ENCODE peak calls at places on chromosome 4, in ten cellular contexts. W, H, L, G, C, U, Y, I, F and V are unnamed samples.

GRCh38 chr4:69727412-69727811 is 33.0 kb downstream of the SULT1B1 start:
- DNase-seq in W (no peak), H (no peak), L (no peak), G (peak; percentile 51), C (no peak), U (no peak), Y (no peak), I (no peak), F (no peak), V (no peak)

GRCh38 chr4:4666693-4667642 is 125.1 kb upstream of the STX18 start:
- DNase-seq in W (no peak), H (peak; percentile 29), L (no peak), G (no peak), C (peak; percentile 26), U (no peak), Y (no peak), I (no peak), F (no peak), V (no peak)

GRCh38 chr4:109752545-109752944 is 22.7 kb upstream of the PLA2G12A start:
- DNase-seq in W (no peak), H (no peak), L (no peak), G (no peak), C (no peak), U (no peak), Y (no peak), I (no peak), F (no peak), V (no peak)

GRCh38 chr4:42568610-42569207 is 88.2 kb downstream of the ATP8A1 start:
- DNase-seq in W (peak; percentile 81), H (peak; percentile 78), L (peak; percentile 42), G (peak; percentile 74), C (peak; percentile 79), U (peak; percentile 65), Y (peak; percentile 73), I (no peak), F (peak; percentile 69), V (peak; percentile 80)

GRCh38 chr4:7654550-7655266 is 220.0 kb upstream of the PSAPL1 start:
- DNase-seq in W (no peak), H (no peak), L (peak; percentile 40), G (no peak), C (no peak), U (no peak), Y (no peak), I (no peak), F (no peak), V (no peak)

GRCh38 chr4:118829107-118829506 is 6.8 kb downstream of the SEC24D start:
- DNase-seq in W (no peak), H (no peak), L (no peak), G (no peak), C (no peak), U (no peak), Y (no peak), I (no peak), F (no peak), V (no peak)

GRCh38 chr4:92387459-92388069 is 83.8 kb downstream of the GRID2 start:
- DNase-seq in W (no peak), H (peak; percentile 74), L (no peak), G (peak; percentile 50), C (no peak), U (peak; percentile 53), Y (peak; percentile 3), I (no peak), F (peak; percentile 16), V (peak; percentile 66)

GRCh38 chr4:1462768-1463075 is 56.5 kb upstream of the NKX1-1 start:
- DNase-seq in W (no peak), H (no peak), L (no peak), G (no peak), C (no peak), U (no peak), Y (no peak), I (peak; percentile 60), F (no peak), V (no peak)

GRCh38 chr4:189773909-189774308 is 166.8 kb upstream of the FRG1 start:
- DNase-seq in W (no peak), H (no peak), L (no peak), G (no peak), C (no peak), U (peak; percentile 13), Y (no peak), I (no peak), F (peak; percentile 1), V (peak; percentile 3)

GRCh38 chr4:128241425-128241913 is 46.1 kb downstream of the PGRMC2 start:
- DNase-seq in W (peak; percentile 59), H (peak; percentile 99), L (no peak), G (peak; percentile 98), C (no peak), U (peak; percentile 99), Y (no peak), I (no peak), F (peak; percentile 91), V (peak; percentile 96)

GRCh38 chr4:22003878-22004277 is 55.3 kb upstream of the KCNIP4 start:
- DNase-seq in W (no peak), H (no peak), L (no peak), G (no peak), C (no peak), U (no peak), Y (no peak), I (no peak), F (peak; percentile 11), V (no peak)

GRCh38 chr4:19689511-19689910 is 562.2 kb upstream of the SLIT2 start:
- DNase-seq in W (no peak), H (peak; percentile 47), L (no peak), G (peak; percentile 41), C (no peak), U (peak; percentile 75), Y (no peak), I (no peak), F (peak; percentile 79), V (peak; percentile 75)

GRCh38 chr4:14334166-14334565 is 668.1 kb upstream of the CPEB2 start:
- DNase-seq in W (no peak), H (no peak), L (no peak), G (no peak), C (no peak), U (no peak), Y (no peak), I (no peak), F (peak; percentile 3), V (no peak)

GRCh38 chr4:53994382-53994781 is 70.0 kb downstream of the CHIC2 start:
- DNase-seq in W (no peak), H (no peak), L (no peak), G (no peak), C (no peak), U (no peak), Y (no peak), I (no peak), F (no peak), V (no peak)

GRCh38 chr4:39228377-39228776 is 46.0 kb downstream of the WDR19 start:
- DNase-seq in W (no peak), H (no peak), L (no peak), G (no peak), C (no peak), U (no peak), Y (no peak), I (no peak), F (no peak), V (no peak)

GRCh38 chr4:600850-601515 is 24.4 kb upstream of the PDE6B start:
- DNase-seq in W (no peak), H (no peak), L (no peak), G (peak; percentile 32), C (no peak), U (no peak), Y (no peak), I (no peak), F (no peak), V (peak; percentile 23)

DNA sequence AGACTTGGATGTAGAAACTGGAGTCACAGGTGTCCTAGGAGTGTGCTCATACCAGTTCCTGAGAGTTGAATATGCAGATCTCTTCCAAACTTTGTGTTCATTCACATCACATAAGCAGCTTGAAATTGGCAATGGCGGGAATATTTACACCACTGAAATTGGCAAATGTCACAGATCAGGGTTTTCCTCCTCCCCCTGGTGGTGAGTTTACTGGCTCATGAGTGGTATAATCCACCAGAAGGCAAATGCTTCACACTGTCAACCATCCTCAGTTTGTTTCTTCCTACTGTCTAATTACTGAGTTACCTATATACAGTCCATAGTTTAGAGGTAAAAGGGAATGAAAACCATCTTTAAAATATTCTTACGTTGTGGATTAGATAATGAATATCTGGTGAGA is 193.3 kb upstream of the BANK1 start:
- DNase-seq in W (peak; percentile 18), H (no peak), L (no peak), G (peak; percentile 10), C (no peak), U (no peak), Y (no peak), I (no peak), F (no peak), V (no peak)
- TF ChIP-seq CTCF in W (peak; percentile 54), H (peak; percentile 13), L (peak; percentile 6), G (peak; percentile 24), C (no peak), U (peak; percentile 21), Y (no peak), I (peak; percentile 18), F (peak; percentile 38), V (peak; percentile 30)

GRCh38 chr4:85778809-85779124 is 303.8 kb downstream of the ARHGAP24 start:
- DNase-seq in W (no peak), H (peak; percentile 64), L (no peak), G (peak; percentile 55), C (no peak), U (peak; percentile 38), Y (no peak), I (no peak), F (peak; percentile 40), V (peak; percentile 74)
- H3K4me3 ChIP-seq in W (no peak overlapping the region), H (peak overlapping the region; percentile 59), L (peak overlapping the region; percentile 45), G (peak overlapping the region; percentile 69), C (peak overlapping the region; percentile 25), U (peak overlapping the region; percentile 100), Y (peak overlapping the region; percentile 37), I (peak overlapping the region; percentile 17), F (peak overlapping the region; percentile 60), V (peak overlapping the region; percentile 61)

DNA sequence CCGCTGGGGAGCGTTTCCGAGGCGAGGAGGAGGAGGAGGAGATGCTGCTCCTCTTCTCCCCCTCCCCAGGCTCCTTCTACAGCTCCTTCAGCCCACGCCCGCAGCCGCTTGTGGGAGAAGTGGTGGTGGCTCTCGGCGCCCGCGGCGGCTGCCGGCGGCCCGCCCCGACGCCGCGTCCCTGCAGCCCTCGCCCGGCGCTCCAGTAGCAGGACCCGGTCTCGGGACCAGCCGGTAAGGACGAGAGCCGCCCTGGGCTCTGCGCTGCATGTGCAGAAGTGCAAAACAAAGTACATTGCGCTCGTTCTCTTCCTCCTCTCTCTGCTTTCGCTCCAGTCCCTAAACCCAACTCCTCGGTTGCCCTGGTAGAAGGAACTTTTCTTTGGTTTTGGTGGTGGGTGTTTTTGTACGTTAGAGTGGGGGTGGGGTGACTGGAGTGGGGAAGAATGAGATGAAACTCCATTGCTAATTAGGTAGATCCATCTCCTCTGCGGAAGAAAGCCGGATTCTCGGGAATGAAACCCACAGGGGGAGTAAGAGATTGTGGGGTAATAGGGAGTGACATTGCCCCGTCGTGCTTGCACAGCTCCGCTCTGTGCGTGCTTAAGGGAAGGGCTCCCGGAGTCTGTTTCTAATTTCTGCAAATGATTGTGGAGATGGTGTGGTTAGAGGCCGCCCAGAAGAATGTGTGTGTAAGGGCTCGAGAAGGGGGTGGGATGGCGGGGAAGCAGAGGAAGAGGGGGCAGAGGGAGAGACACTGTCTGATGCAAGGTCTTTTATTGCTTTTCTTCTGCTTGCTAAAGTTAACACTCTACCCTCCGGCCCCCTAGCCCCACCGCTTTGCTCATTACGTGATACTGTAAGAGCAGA is 677 bp downstream of the PTPN13 start:
- DNase-seq in W (peak; percentile 64), H (peak; percentile 86), L (peak; percentile 50), G (peak; percentile 91), C (peak; percentile 46), U (peak; percentile 84), Y (peak; percentile 17), I (peak; percentile 67), F (peak; percentile 78), V (peak; percentile 76)
- TF ChIP-seq CTCF in W (peak; percentile 51), H (peak; percentile 35), L (no peak), G (peak; percentile 22), C (no peak), U (peak; percentile 30), Y (no peak), I (no peak), F (peak; percentile 54), V (peak; percentile 23)

GRCh38 chr4:84583871-84584373 is 995 bp downstream of the CDS1 start:
- DNase-seq in W (no peak), H (peak; percentile 5), L (no peak), G (peak; percentile 8), C (no peak), U (no peak), Y (no peak), I (no peak), F (no peak), V (peak; percentile 5)
- H3K4me3 ChIP-seq in W (peak overlapping the region; percentile 73), H (peak overlapping the region; percentile 66), L (peak overlapping the region; percentile 90), G (peak overlapping the region; percentile 44), C (peak overlapping the region; percentile 68), U (peak overlapping the region; percentile 57), Y (peak overlapping the region; percentile 82), I (peak overlapping the region; percentile 61), F (peak overlapping the region; percentile 60), V (peak overlapping the region; percentile 61)